ENCODE peak calls at places on chromosomes 3 and 15, in ten cellular contexts. W, A, S, G, L, I, F, Z, P and J are unnamed samples.

GRCh38 chr3:133573054-133573628 is 345 bp upstream of the CDV3 start:
- DNase-seq in W (peak; percentile 100), A (peak; percentile 98), S (peak; percentile 100), G (peak; percentile 100), L (peak; percentile 100), I (peak; percentile 100), F (peak; percentile 100), Z (peak; percentile 100), P (peak; percentile 100), J (peak; percentile 97)

GRCh38 chr15:99708563-99708962 is 24.7 kb downstream of the LYSMD4 start:
- DNase-seq in W (peak; percentile 93), A (peak; percentile 58), S (peak; percentile 77), G (peak; percentile 79), L (peak; percentile 64), I (no peak), F (no peak), Z (no peak), P (peak; percentile 91), J (no peak)

GRCh38 chr3:37024092-37024491 is 30.8 kb downstream of the MLH1 start:
- DNase-seq in W (peak; percentile 46), A (peak; percentile 22), S (no peak), G (peak; percentile 4), L (no peak), I (no peak), F (no peak), Z (no peak), P (no peak), J (no peak)

GRCh38 chr3:16173696-16174355 is 654 bp upstream of the GALNT15 start:
- DNase-seq in W (no peak), A (no peak), S (no peak), G (no peak), L (no peak), I (no peak), F (peak; percentile 90), Z (no peak), P (no peak), J (no peak)

GRCh38 chr15:39407116-39407515 is 173.8 kb upstream of the THBS1 start:
- DNase-seq in W (no peak), A (no peak), S (no peak), G (no peak), L (no peak), I (no peak), F (no peak), Z (no peak), P (no peak), J (no peak)

GRCh38 chr15:72785452-72786243 is 2.1 kb upstream of the ADPGK start:
- DNase-seq in W (no peak), A (no peak), S (no peak), G (no peak), L (no peak), I (no peak), F (no peak), Z (no peak), P (no peak), J (no peak)

GRCh38 chr3:25457642-25458419 is 29.8 kb downstream of the RARB start:
- DNase-seq in W (peak; percentile 87), A (no peak), S (no peak), G (no peak), L (no peak), I (no peak), F (no peak), Z (no peak), P (no peak), J (no peak)

GRCh38 chr3:159828542-159828943 is 160.1 kb upstream of the IL12A start:
- DNase-seq in W (peak; percentile 80), A (peak; percentile 11), S (no peak), G (peak; percentile 35), L (no peak), I (no peak), F (no peak), Z (no peak), P (no peak), J (no peak)

GRCh38 chr3:38164136-38164965 is 986 bp upstream of the OXSR1 start:
- DNase-seq in W (no peak), A (peak; percentile 50), S (no peak), G (no peak), L (no peak), I (peak; percentile 88), F (no peak), Z (no peak), P (no peak), J (peak; percentile 84)

GRCh38 chr15:93296786-93297500 is 207.9 kb upstream of the RGMA start:
- DNase-seq in W (no peak), A (no peak), S (no peak), G (no peak), L (no peak), I (no peak), F (peak; percentile 78), Z (no peak), P (no peak), J (no peak)

GRCh38 chr15:67790610-67791319 is 34.5 kb upstream of the SKOR1 start:
- DNase-seq in W (no peak), A (no peak), S (no peak), G (no peak), L (no peak), I (no peak), F (no peak), Z (no peak), P (no peak), J (no peak)

GRCh38 chr3:69282191-69282590 is 103.7 kb downstream of the FRMD4B start:
- DNase-seq in W (peak; percentile 34), A (no peak), S (no peak), G (no peak), L (no peak), I (no peak), F (no peak), Z (no peak), P (no peak), J (no peak)

GRCh38 chr3:31821118-31821517 is 159.9 kb downstream of the OSBPL10 start:
- DNase-seq in W (no peak), A (no peak), S (no peak), G (no peak), L (no peak), I (no peak), F (no peak), Z (no peak), P (no peak), J (no peak)

GRCh38 chr3:102180291-102180931 is 254.4 kb upstream of the ZPLD1 start:
- DNase-seq in W (peak; percentile 94), A (no peak), S (no peak), G (no peak), L (no peak), I (no peak), F (no peak), Z (no peak), P (no peak), J (no peak)

GRCh38 chr3:114411811-114412803 is 118.3 kb downstream of the TIGIT start:
- DNase-seq in W (peak; percentile 16), A (no peak), S (no peak), G (peak; percentile 65), L (no peak), I (no peak), F (no peak), Z (no peak), P (no peak), J (no peak)

GRCh38 chr15:68834356-68834755 is 13.7 kb upstream of the ANP32A start:
- DNase-seq in W (no peak), A (no peak), S (no peak), G (no peak), L (no peak), I (no peak), F (no peak), Z (no peak), P (no peak), J (peak; percentile 52)

GRCh38 chr3:63429905-63430304 is 151.8 kb downstream of the SYNPR start:
- DNase-seq in W (no peak), A (no peak), S (no peak), G (no peak), L (no peak), I (no peak), F (no peak), Z (no peak), P (no peak), J (no peak)

GRCh38 chr3:73094127-73094526 is 32.7 kb downstream of the EBLN2 start:
- DNase-seq in W (peak; percentile 17), A (peak; percentile 77), S (no peak), G (peak; percentile 34), L (no peak), I (no peak), F (no peak), Z (no peak), P (no peak), J (no peak)
- TF ChIP-seq CTCF in W (no peak), A (peak; percentile 99), S (no peak), G (peak; percentile 19), L (no peak), I (no peak), F (no peak), Z (peak; percentile 7), P (no peak), J (no peak)

GRCh38 chr3:43894176-43895049 is 203.7 kb downstream of the ABHD5 start:
- DNase-seq in W (peak; percentile 77), A (peak; percentile 55), S (peak; percentile 52), G (peak; percentile 22), L (no peak), I (peak; percentile 84), F (no peak), Z (no peak), P (no peak), J (no peak)
- TF ChIP-seq POLR2A in W (no peak), A (no peak), S (no peak), G (no peak), L (no peak), I (no peak), F (no peak), Z (no peak), P (no peak), J (no peak)

GRCh38 chr15:88897142-88897455 is 1.8 kb upstream of the HAPLN3 start:
- DNase-seq in W (no peak), A (no peak), S (no peak), G (no peak), L (no peak), I (no peak), F (no peak), Z (no peak), P (no peak), J (no peak)
- TF ChIP-seq POLR2AphosphoS5 in W (no peak), A (no peak), S (no peak), G (no peak), L (no peak), I (no peak), F (no peak), Z (no peak), P (no peak), J (no peak)

DNA sequence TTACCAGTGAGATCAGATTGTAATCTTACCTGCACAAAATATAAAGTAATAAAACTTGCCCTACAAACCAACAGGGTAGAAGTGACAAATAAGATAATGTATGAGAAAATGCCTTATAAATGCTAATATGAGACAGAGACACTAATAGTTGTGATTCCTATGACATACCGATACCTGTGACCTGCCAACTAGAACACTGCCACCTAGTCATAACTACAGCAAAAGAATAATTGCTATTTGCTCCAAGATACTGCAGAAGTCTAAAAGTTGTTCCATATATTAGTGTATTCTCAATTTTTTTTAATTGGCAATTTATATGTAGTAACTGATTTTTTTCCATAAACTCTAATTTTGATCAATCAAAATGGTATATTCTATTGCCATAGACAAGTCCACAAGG is 25.3 kb upstream of the GP5 start:
- DNase-seq in W (no peak), A (no peak), S (no peak), G (no peak), L (no peak), I (no peak), F (no peak), Z (no peak), P (no peak), J (no peak)
- TF ChIP-seq CTCF in W (no peak), A (no peak), S (no peak), G (no peak), L (no peak), I (no peak), F (no peak), Z (no peak), P (no peak), J (no peak)

GRCh38 chr3:42510325-42510724 is 7.9 kb downstream of the VIPR1 start:
- DNase-seq in W (no peak), A (no peak), S (no peak), G (no peak), L (no peak), I (no peak), F (no peak), Z (no peak), P (no peak), J (no peak)
- TF ChIP-seq POLR2A in W (no peak), A (no peak), S (no peak), G (no peak), L (no peak), I (no peak), F (no peak), Z (no peak), P (no peak), J (no peak)